ENCODE peak calls at places on chromosome 13, in four cellular contexts. One of them, this sample, is unnamed.

GRCh38 chr13:39602614-39603366 is at the start of gene LHFPL6:
- DNase-seq in fibroblast of lung: peak; percentile 83
- DNase-seq in thoracic aorta: peak; percentile 64
- DNase-seq in K562: peak; percentile 7
- DNase-seq in this sample: peak; percentile 86

GRCh38 chr13:41465215-41465907 is 8.0 kb downstream of the RGCC start:
- DNase-seq in fibroblast of lung: peak; percentile 88
- DNase-seq in K562: no peak
- DNase-seq in thoracic aorta: no peak
- DNase-seq in this sample: no peak

GRCh38 chr13:24851546-24851945 is 87.6 kb downstream of the RNF17 start:
- DNase-seq in fibroblast of lung: peak; percentile 3
- DNase-seq in K562: no peak
- DNase-seq in thoracic aorta: no peak
- DNase-seq in this sample: no peak

GRCh38 chr13:54357284-54357933 is 1328.8 kb downstream of the OLFM4 start:
- DNase-seq in fibroblast of lung: no peak
- DNase-seq in thoracic aorta: no peak
- DNase-seq in K562: no peak
- DNase-seq in this sample: no peak

GRCh38 chr13:44934724-44935123 is 54.5 kb downstream of the NUFIP1 start:
- DNase-seq in thoracic aorta: no peak
- DNase-seq in fibroblast of lung: peak; percentile 88
- DNase-seq in K562: no peak
- DNase-seq in this sample: peak; percentile 55

GRCh38 chr13:89568276-89568675 is 1779.2 kb upstream of the MIR17HG start:
- DNase-seq in K562: no peak
- DNase-seq in thoracic aorta: no peak
- DNase-seq in fibroblast of lung: peak; percentile 24
- DNase-seq in this sample: no peak

GRCh38 chr13:109869312-109870237 is 83.2 kb upstream of the IRS2 start:
- DNase-seq in K562: no peak
- DNase-seq in fibroblast of lung: peak; percentile 70
- DNase-seq in thoracic aorta: peak; percentile 16
- DNase-seq in this sample: peak; percentile 84

GRCh38 chr13:64925284-64925683 is 2304.9 kb downstream of the PCDH9 start:
- DNase-seq in K562: no peak
- DNase-seq in fibroblast of lung: peak; percentile 25
- DNase-seq in thoracic aorta: no peak
- DNase-seq in this sample: peak; percentile 37

GRCh38 chr13:24208314-24208713 is 47.8 kb downstream of the SPATA13 start:
- DNase-seq in K562: no peak
- DNase-seq in fibroblast of lung: peak; percentile 90
- DNase-seq in thoracic aorta: no peak
- DNase-seq in this sample: no peak

GRCh38 chr13:96947343-96947910 is 46.8 kb downstream of the OXGR1 start:
- DNase-seq in fibroblast of lung: no peak
- DNase-seq in K562: no peak
- DNase-seq in thoracic aorta: no peak
- DNase-seq in this sample: no peak

GRCh38 chr13:81551036-81551435 is 1210.1 kb upstream of the SPRY2 start:
- DNase-seq in K562: no peak
- DNase-seq in thoracic aorta: no peak
- DNase-seq in fibroblast of lung: no peak
- DNase-seq in this sample: no peak

GRCh38 chr13:74889321-74889720 is 592.6 kb downstream of the TBC1D4 start:
- DNase-seq in thoracic aorta: no peak
- DNase-seq in K562: no peak
- DNase-seq in fibroblast of lung: no peak
- DNase-seq in this sample: peak; percentile 40

GRCh38 chr13:110642291-110642981 is 27.1 kb downstream of the NAXD start:
- DNase-seq in thoracic aorta: no peak
- DNase-seq in K562: no peak
- DNase-seq in fibroblast of lung: no peak
- DNase-seq in this sample: no peak

GRCh38 chr13:24747248-24748151 is 16.5 kb upstream of the RNF17 start:
- DNase-seq in K562: no peak
- DNase-seq in thoracic aorta: no peak
- DNase-seq in fibroblast of lung: peak; percentile 15
- DNase-seq in this sample: peak; percentile 47

GRCh38 chr13:31485183-31485582 is 254.1 kb upstream of the RXFP2 start:
- DNase-seq in thoracic aorta: no peak
- DNase-seq in fibroblast of lung: no peak
- DNase-seq in K562: no peak
- DNase-seq in this sample: peak; percentile 55

GRCh38 chr13:40057228-40057627 is 401.8 kb downstream of the COG6 start:
- DNase-seq in thoracic aorta: no peak
- DNase-seq in K562: no peak
- DNase-seq in fibroblast of lung: no peak
- DNase-seq in this sample: no peak

GRCh38 chr13:35814573-35814972 is 316.6 kb downstream of the DCLK1 start:
- DNase-seq in K562: no peak
- DNase-seq in fibroblast of lung: no peak
- DNase-seq in thoracic aorta: no peak
- DNase-seq in this sample: no peak

GRCh38 chr13:110454227-110454859 is 107.2 kb downstream of the RAB20 start:
- DNase-seq in fibroblast of lung: no peak
- DNase-seq in K562: no peak
- DNase-seq in thoracic aorta: no peak
- DNase-seq in this sample: no peak

GRCh38 chr13:40764587-40765403 is 6.2 kb downstream of the MRPS31 start:
- DNase-seq in fibroblast of lung: peak; percentile 95
- DNase-seq in K562: no peak
- DNase-seq in thoracic aorta: no peak
- DNase-seq in this sample: no peak

GRCh38 chr13:25286969-25287961 is at the start of gene MTMR6:
- DNase-seq in thoracic aorta: peak; percentile 71
- DNase-seq in fibroblast of lung: peak; percentile 80
- DNase-seq in K562: peak; percentile 86
- DNase-seq in this sample: peak; percentile 92

GRCh38 chr13:33879044-33879596 is 61.2 kb downstream of the RFC3 start:
- DNase-seq in thoracic aorta: no peak
- DNase-seq in K562: no peak
- DNase-seq in fibroblast of lung: no peak
- DNase-seq in this sample: no peak

GRCh38 chr13:79593611-79594275 is 112.8 kb downstream of the NDFIP2 start:
- DNase-seq in thoracic aorta: no peak
- DNase-seq in fibroblast of lung: peak; percentile 86
- DNase-seq in K562: no peak
- DNase-seq in this sample: peak; percentile 66

GRCh38 chr13:63088226-63088625 is 1672.6 kb upstream of the PCDH20 start:
- DNase-seq in thoracic aorta: no peak
- DNase-seq in fibroblast of lung: peak; percentile 68
- DNase-seq in K562: no peak
- DNase-seq in this sample: peak; percentile 6

GRCh38 chr13:48412881-48413351 is at the start of gene LPAR6:
- DNase-seq in fibroblast of lung: peak; percentile 81
- DNase-seq in thoracic aorta: no peak
- DNase-seq in K562: no peak
- DNase-seq in this sample: peak; percentile 87

GRCh38 chr13:98528663-98529064 is 48.2 kb downstream of the STK24 start:
- DNase-seq in fibroblast of lung: peak; percentile 63
- DNase-seq in K562: no peak
- DNase-seq in thoracic aorta: no peak
- DNase-seq in this sample: no peak
- H3K4me1 ChIP-seq in fibroblast of lung: peaks cover 5% of the 10 kb centered on the region
- H3K4me1 ChIP-seq in K562: peaks cover 13% of the 10 kb centered on the region
- H3K4me1 ChIP-seq in thoracic aorta: no peaks in the 10 kb centered on the region
- H3K4me1 ChIP-seq in this sample: peaks cover 30% of the 10 kb centered on the region

GRCh38 chr13:19767966-19768365 is 14.8 kb downstream of the PSPC1 start:
- DNase-seq in K562: no peak
- DNase-seq in fibroblast of lung: no peak
- DNase-seq in thoracic aorta: no peak
- DNase-seq in this sample: no peak
- H3K36me3 ChIP-seq in K562: peaks cover 60% of the 10 kb centered on the region
- H3K36me3 ChIP-seq in fibroblast of lung: no peaks in the 10 kb centered on the region
- H3K36me3 ChIP-seq in thoracic aorta: peaks cover 14% of the 10 kb centered on the region
- H3K36me3 ChIP-seq in this sample: peaks cover 30% of the 10 kb centered on the region

GRCh38 chr13:76882431-76882830 is 3.8 kb downstream of the KCTD12 start:
- DNase-seq in K562: no peak
- DNase-seq in fibroblast of lung: peak; percentile 33
- DNase-seq in thoracic aorta: no peak
- DNase-seq in this sample: no peak
- H3K4me3 ChIP-seq in K562: no peak overlapping the region
- H3K4me3 ChIP-seq in fibroblast of lung: peak overlapping the region; percentile 67
- H3K4me3 ChIP-seq in thoracic aorta: peak overlapping the region; percentile 90
- H3K4me3 ChIP-seq in this sample: peak overlapping the region; percentile 94

DNA sequence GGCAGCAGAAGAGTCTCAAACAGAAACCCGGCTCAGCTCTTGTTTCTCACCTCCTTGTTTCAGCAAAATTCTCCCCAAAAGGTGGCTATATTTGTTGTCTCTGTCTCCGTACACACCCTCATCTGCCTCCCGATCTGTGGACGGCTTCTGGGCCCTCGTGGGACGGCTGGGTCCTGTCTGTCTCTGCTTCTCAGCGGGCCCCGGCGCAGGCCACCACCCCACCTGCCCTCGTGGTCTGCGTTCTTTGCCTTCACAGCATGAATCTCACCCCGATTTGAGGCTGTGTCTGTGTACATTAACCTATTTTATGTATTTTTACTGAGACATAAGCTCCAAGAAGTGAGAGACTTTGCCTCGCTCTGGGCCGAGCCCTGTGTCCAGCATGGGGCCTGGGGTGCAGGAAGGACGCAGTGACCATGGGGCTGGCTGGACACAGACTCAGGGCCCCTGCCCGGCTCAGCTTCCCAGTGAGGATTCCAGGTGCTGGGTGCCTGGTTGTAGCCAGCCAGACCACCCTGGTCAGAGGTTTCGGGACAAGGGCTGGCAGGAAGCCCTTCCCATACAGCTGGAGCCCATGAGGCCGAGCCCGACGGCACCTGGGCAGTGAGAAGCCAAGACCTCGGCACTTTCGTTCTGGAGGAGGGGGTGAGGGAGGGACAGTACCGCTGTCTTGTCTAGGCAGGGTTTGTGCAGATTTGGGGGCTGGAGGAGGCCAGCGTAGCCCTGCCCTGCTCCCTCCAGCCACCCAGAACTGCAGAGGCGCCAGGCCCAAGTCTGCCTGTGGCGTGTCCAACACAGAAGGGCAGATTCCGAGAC is 78.5 kb upstream of the MCF2L start:
- DNase-seq in thoracic aorta: no peak
- DNase-seq in K562: no peak
- DNase-seq in fibroblast of lung: no peak
- DNase-seq in this sample: no peak
- H3K4me1 ChIP-seq in thoracic aorta: peaks cover 12% of the 10 kb centered on the region
- H3K4me1 ChIP-seq in K562: peaks cover 47% of the 10 kb centered on the region
- H3K4me1 ChIP-seq in fibroblast of lung: no peaks in the 10 kb centered on the region
- H3K4me1 ChIP-seq in this sample: peaks cover 18% of the 10 kb centered on the region

GRCh38 chr13:114320065-114320464 is 5.8 kb downstream of the CHAMP1 start:
- DNase-seq in fibroblast of lung: no peak
- DNase-seq in thoracic aorta: no peak
- DNase-seq in K562: no peak
- DNase-seq in this sample: no peak
- H3K36me3 ChIP-seq in fibroblast of lung: peaks cover 18% of the 10 kb centered on the region
- H3K36me3 ChIP-seq in thoracic aorta: peaks cover 25% of the 10 kb centered on the region
- H3K36me3 ChIP-seq in K562: peaks cover 51% of the 10 kb centered on the region
- H3K36me3 ChIP-seq in this sample: peaks cover 31% of the 10 kb centered on the region

GRCh38 chr13:95188128-95188527 is 113.1 kb downstream of the ABCC4 start:
- DNase-seq in fibroblast of lung: no peak
- DNase-seq in K562: no peak
- DNase-seq in thoracic aorta: no peak
- DNase-seq in this sample: peak; percentile 19

GRCh38 chr13:95185311-95185710 is 115.9 kb downstream of the ABCC4 start:
- DNase-seq in fibroblast of lung: no peak
- DNase-seq in thoracic aorta: no peak
- DNase-seq in K562: no peak
- DNase-seq in this sample: no peak

GRCh38 chr13:95182570-95183285 is 118.5 kb downstream of the ABCC4 start:
- DNase-seq in thoracic aorta: no peak
- DNase-seq in K562: no peak
- DNase-seq in fibroblast of lung: no peak
- DNase-seq in this sample: no peak

GRCh38 chr13:95184317-95184716 is 116.9 kb downstream of the ABCC4 start:
- DNase-seq in thoracic aorta: no peak
- DNase-seq in K562: no peak
- DNase-seq in fibroblast of lung: no peak
- DNase-seq in this sample: no peak

DNA sequence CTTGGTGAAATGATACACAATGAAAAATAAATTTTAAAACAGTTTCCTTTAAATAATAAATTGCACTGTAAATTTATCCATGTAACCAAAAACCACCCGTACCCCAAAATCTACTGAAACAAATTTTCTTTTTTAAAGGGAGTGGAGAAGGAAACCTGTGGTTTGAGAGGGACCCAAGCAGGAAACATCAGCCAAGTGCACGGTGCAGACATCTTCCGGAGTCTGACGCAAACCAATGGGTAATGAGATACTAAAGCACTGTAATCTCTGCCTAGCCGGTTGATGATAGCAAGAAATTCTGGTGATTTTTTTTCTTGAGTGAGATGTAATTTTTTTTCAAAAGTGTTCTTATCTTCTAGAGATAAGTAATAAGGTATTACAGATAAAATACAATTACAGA is 115.4 kb downstream of the ABCC4 start:
- DNase-seq in thoracic aorta: no peak
- DNase-seq in K562: no peak
- DNase-seq in fibroblast of lung: no peak
- DNase-seq in this sample: peak; percentile 37
- H3K4me3 ChIP-seq in thoracic aorta: no peak overlapping the region
- H3K4me3 ChIP-seq in K562: no peak overlapping the region
- H3K4me3 ChIP-seq in fibroblast of lung: no peak overlapping the region
- H3K4me3 ChIP-seq in this sample: no peak overlapping the region

GRCh38 chr13:30147380-30147779 is 160.0 kb downstream of the KATNAL1 start:
- DNase-seq in K562: no peak
- DNase-seq in thoracic aorta: no peak
- DNase-seq in fibroblast of lung: no peak
- DNase-seq in this sample: no peak
- H3K4me1 ChIP-seq in K562: no peaks in the 10 kb centered on the region
- H3K4me1 ChIP-seq in thoracic aorta: peaks cover 7% of the 10 kb centered on the region
- H3K4me1 ChIP-seq in fibroblast of lung: peaks cover 13% of the 10 kb centered on the region
- H3K4me1 ChIP-seq in this sample: peaks cover 9% of the 10 kb centered on the region

DNA sequence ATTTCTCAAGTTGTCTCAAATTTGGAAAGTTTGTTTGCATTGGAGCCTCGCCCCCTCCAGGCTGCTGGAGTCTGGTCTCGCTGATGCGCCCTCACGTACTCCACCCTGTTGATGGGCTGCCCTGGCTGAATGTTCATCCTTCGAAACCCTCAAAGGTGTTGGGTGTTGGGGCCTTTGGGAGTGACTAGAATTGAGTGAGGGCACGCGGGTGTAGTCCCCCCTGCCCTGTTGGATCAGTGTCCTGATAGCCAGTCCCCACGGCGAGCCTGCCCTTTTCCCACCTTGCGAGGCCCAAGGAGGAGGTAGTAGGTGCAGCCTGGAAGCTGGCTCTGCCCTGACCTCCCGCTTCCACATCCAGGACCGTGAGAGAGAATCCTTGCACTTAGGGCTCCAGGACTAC is 14.8 kb downstream of the TFDP1 start:
- DNase-seq in thoracic aorta: no peak
- DNase-seq in K562: no peak
- DNase-seq in fibroblast of lung: no peak
- DNase-seq in this sample: no peak
- H3K36me3 ChIP-seq in thoracic aorta: peaks cover 5% of the 10 kb centered on the region
- H3K36me3 ChIP-seq in K562: peaks cover 66% of the 10 kb centered on the region
- H3K36me3 ChIP-seq in fibroblast of lung: peaks cover 16% of the 10 kb centered on the region
- H3K36me3 ChIP-seq in this sample: no peaks in the 10 kb centered on the region